ENCODE peak calls at places on chromosomes 13 and 19, in seven cellular contexts. X is IMR-90; Y is Peyer's patch; M is ELF-1; A is stromal cell of bone marrow; H is activated CD8-positive, alpha-beta memory T cell treated with anti-CD3 and anti-CD28 coated beads for 1 hour; W is Daoy. F is an unnamed sample.

GRCh38 chr13:48853381-48854102 is 122.2 kb upstream of the FNDC3A start:
- DNase-seq in M (no peak), Y (no peak), H (no peak), W (peak), X (peak), A (peak), F (no peak)

GRCh38 chr13:44487989-44488388 is 88.1 kb downstream of the TSC22D1 start:
- DNase-seq in W (no peak), H (no peak), A (no peak), Y (no peak), M (no peak), X (no peak), F (no peak)

GRCh38 chr13:42821437-42821836 is 40.1 kb downstream of the FAM216B start:
- DNase-seq in X (peak), M (no peak), A (peak), W (no peak), Y (no peak), H (no peak), F (peak)

GRCh38 chr13:51935326-51936171 is 73.8 kb downstream of the CCDC70 start:
- DNase-seq in H (no peak), A (no peak), W (peak), X (no peak), M (peak), Y (no peak), F (no peak)

GRCh38 chr19:16293133-16294085 is 31.2 kb upstream of the KLF2 start:
- DNase-seq in Y (peak), X (peak), M (no peak), A (peak), H (no peak), W (peak), F (peak)

GRCh38 chr13:70795484-70795883 is 687.2 kb upstream of the KLHL1 start:
- DNase-seq in A (no peak), W (no peak), Y (no peak), M (no peak), H (no peak), X (no peak), F (no peak)

GRCh38 chr13:34620073-34620858 is 321.8 kb upstream of the NBEA start:
- DNase-seq in W (no peak), A (no peak), H (no peak), M (no peak), Y (no peak), X (no peak), F (no peak)

GRCh38 chr13:23440821-23441608 is 7.5 kb upstream of the SACS start:
- DNase-seq in H (no peak), W (peak), M (no peak), A (no peak), Y (no peak), X (peak), F (no peak)

GRCh38 chr13:98447881-98448641 is 128.8 kb downstream of the STK24 start:
- DNase-seq in A (no peak), X (no peak), M (peak), H (no peak), W (peak), Y (no peak), F (no peak)

GRCh38 chr13:46621133-46621532 is 68.2 kb downstream of the LRCH1 start:
- DNase-seq in H (no peak), M (no peak), Y (no peak), W (no peak), A (no peak), X (no peak), F (no peak)